ENCODE peak calls at places on chromosomes 5 and 9, in five cellular contexts. W, L, R, M and K are unnamed samples.

GRCh38 chr9:77981332-77981731 is 50.3 kb downstream of the GNAQ start:
- DNase-seq in W (no peak), L (no peak), R (no peak), M (no peak), K (no peak)

GRCh38 chr5:147455321-147455720 is 54.5 kb downstream of the DPYSL3 start:
- DNase-seq in W (no peak), L (no peak), R (no peak), M (no peak), K (no peak)

GRCh38 chr5:77774981-77775772 is 962 bp downstream of the TBCA start:
- DNase-seq in W (peak; percentile 10), L (no peak), R (no peak), M (no peak), K (no peak)

GRCh38 chr9:92324889-92325268 is 271 bp downstream of the NOL8 start:
- DNase-seq in W (no peak), L (no peak), R (no peak), M (no peak), K (peak; percentile 6)

GRCh38 chr5:10595678-10596309 is 31.9 kb downstream of the ANKRD33B start:
- DNase-seq in W (peak; percentile 24), L (no peak), R (no peak), M (no peak), K (no peak)

GRCh38 chr9:137326436-137327060 is 24.5 kb upstream of the NRARP start:
- DNase-seq in W (no peak), L (peak; percentile 16), R (no peak), M (peak; percentile 51), K (no peak)

GRCh38 chr5:9207820-9208418 is 338.0 kb downstream of the SEMA5A start:
- DNase-seq in W (peak; percentile 34), L (no peak), R (no peak), M (no peak), K (no peak)

GRCh38 chr5:6349387-6349786 is 29.0 kb downstream of the MED10 start:
- DNase-seq in W (no peak), L (no peak), R (no peak), M (no peak), K (no peak)

GRCh38 chr9:27181381-27181780 is 72.4 kb downstream of the TEK start:
- DNase-seq in W (no peak), L (no peak), R (no peak), M (no peak), K (no peak)

GRCh38 chr9:93304574-93305496 is 120.9 kb downstream of the WNK2 start:
- DNase-seq in W (peak; percentile 72), L (peak; percentile 52), R (peak; percentile 77), M (no peak), K (peak; percentile 53)

GRCh38 chr9:128429505-128430086 is 8.9 kb downstream of the CERCAM start:
- DNase-seq in W (no peak), L (no peak), R (no peak), M (no peak), K (no peak)

GRCh38 chr9:33198163-33198562 is 31.0 kb upstream of the B4GALT1 start:
- DNase-seq in W (no peak), L (no peak), R (no peak), M (no peak), K (no peak)

GRCh38 chr5:1728846-1729245 is 70.8 kb downstream of the MRPL36 start:
- DNase-seq in W (no peak), L (no peak), R (peak; percentile 28), M (no peak), K (no peak)

GRCh38 chr5:148974638-148975330 is 88.1 kb downstream of the SH3TC2 start:
- DNase-seq in W (no peak), L (no peak), R (no peak), M (no peak), K (no peak)

GRCh38 chr5:62362701-62363100 is 41.0 kb downstream of the DIMT1 start:
- DNase-seq in W (no peak), L (no peak), R (no peak), M (no peak), K (no peak)

GRCh38 chr5:170159101-170159698 is 53.5 kb downstream of the FOXI1 start:
- DNase-seq in W (no peak), L (no peak), R (no peak), M (no peak), K (no peak)

GRCh38 chr9:126638571-126639132 is 24.9 kb downstream of the LMX1B start:
- DNase-seq in W (no peak), L (no peak), R (peak; percentile 67), M (no peak), K (no peak)

GRCh38 chr5:14063691-14064090 is 79.5 kb upstream of the TRIO start:
- DNase-seq in W (no peak), L (no peak), R (no peak), M (no peak), K (no peak)

GRCh38 chr5:56233230-56233629 is at the start of gene ANKRD55:
- DNase-seq in W (no peak), L (no peak), R (no peak), M (no peak), K (no peak)
- TF ChIP-seq POLR2AphosphoS5 in W (no peak), L (no peak), R (no peak), M (no peak), K (no peak)

GRCh38 chr5:142746532-142746931 is 23.6 kb upstream of the ARHGAP26 start:
- DNase-seq in W (no peak), L (no peak), R (no peak), M (no peak), K (no peak)

GRCh38 chr5:142748132-142748531 is 22.0 kb upstream of the ARHGAP26 start:
- DNase-seq in W (peak; percentile 53), L (no peak), R (no peak), M (no peak), K (no peak)

GRCh38 chr5:142748568-142749249 is 21.5 kb upstream of the ARHGAP26 start:
- DNase-seq in W (peak; percentile 42), L (no peak), R (peak; percentile 66), M (no peak), K (no peak)

GRCh38 chr5:142747034-142747433 is 23.1 kb upstream of the ARHGAP26 start:
- DNase-seq in W (no peak), L (no peak), R (no peak), M (no peak), K (no peak)

GRCh38 chr5:142749321-142749720 is 20.9 kb upstream of the ARHGAP26 start:
- DNase-seq in W (no peak), L (no peak), R (no peak), M (no peak), K (no peak)
- TF ChIP-seq TAF1 in W (no peak), L (no peak), R (no peak), M (no peak), K (no peak)

GRCh38 chr9:35538361-35539234 is 48.7 kb downstream of the RUSC2 start:
- DNase-seq in W (no peak), L (no peak), R (peak; percentile 73), M (no peak), K (no peak)
- TF ChIP-seq POLR2A in W (no peak), L (no peak), R (no peak), M (no peak), K (no peak)

DNA sequence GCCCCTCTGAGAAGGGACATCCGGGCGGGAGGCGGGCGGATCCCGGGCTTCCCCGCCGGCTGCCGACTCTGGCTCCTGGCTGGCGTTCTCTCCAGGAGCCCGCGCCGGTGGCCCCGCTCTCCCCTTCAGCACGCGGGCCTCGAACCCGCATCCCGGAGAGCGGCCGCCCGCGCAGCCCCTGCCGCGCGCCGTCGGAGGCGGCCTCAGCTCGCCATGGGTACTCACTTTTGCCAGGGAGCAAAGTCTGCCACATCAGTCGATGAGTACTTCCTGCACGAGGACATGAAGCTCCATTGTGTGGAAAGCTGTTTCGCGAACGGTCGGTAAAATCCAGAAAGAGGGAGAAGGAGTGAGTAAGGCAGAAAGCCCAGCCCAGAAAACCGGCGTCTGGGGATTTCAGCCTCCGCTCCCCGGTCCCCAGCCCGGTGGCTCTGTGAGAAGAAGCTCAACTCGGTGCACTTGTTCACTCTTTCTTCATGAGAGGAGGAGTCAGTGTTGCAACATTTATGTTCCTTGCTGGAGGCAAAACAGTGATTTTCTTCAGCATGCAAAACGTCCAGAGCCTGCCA is at the start of gene PRLR:
- DNase-seq in W (peak; percentile 69), L (peak; percentile 11), R (peak; percentile 61), M (no peak), K (no peak)
- TF ChIP-seq POLR2AphosphoS5 in W (peak; percentile 23), L (no peak), R (no peak), M (peak; percentile 19), K (no peak)